ENCODE peak calls at places on chromosomes 4 and X, in seven cellular contexts. C, U, B, M, W, N and T are unnamed samples.

GRCh38 chrX:109856974-109857373 is 123.9 kb upstream of the ACSL4 start:
- DNase-seq in B (peak; percentile 66), U (no peak), N (peak; percentile 40), M (no peak), W (no peak), C (no peak), T (no peak)

GRCh38 chr4:156615066-156615514 is 356.5 kb downstream of the PDGFC start:
- DNase-seq in B (peak; percentile 80), U (no peak), W (no peak), M (no peak), C (no peak), N (no peak), T (no peak)

GRCh38 chr4:149997881-149998421 is 80.3 kb upstream of the DCLK2 start:
- DNase-seq in U (no peak), N (peak; percentile 56), C (peak; percentile 63), M (no peak), W (no peak), B (no peak), T (no peak)

GRCh38 chr4:128525939-128526630 is 238.5 kb upstream of the PGRMC2 start:
- DNase-seq in B (peak; percentile 84), C (no peak), U (no peak), N (no peak), W (no peak), M (no peak), T (no peak)

GRCh38 chr4:103936653-103937145 is 216.9 kb upstream of the TACR3 start:
- DNase-seq in N (no peak), C (no peak), W (no peak), U (no peak), B (no peak), M (no peak), T (no peak)

GRCh38 chr4:87278335-87278794 is 44.3 kb downstream of the HSD17B13 start:
- DNase-seq in B (no peak), U (no peak), C (no peak), N (peak; percentile 33), M (no peak), W (no peak), T (no peak)

GRCh38 chr4:185540040-185540439 is 4.7 kb upstream of the PDLIM3 start:
- DNase-seq in B (no peak), C (no peak), W (no peak), M (no peak), U (no peak), N (no peak), T (no peak)

GRCh38 chrX:32877592-32877991 is 333.8 kb downstream of the DMD start:
- DNase-seq in B (no peak), C (no peak), M (no peak), U (no peak), W (no peak), N (no peak), T (no peak)

GRCh38 chr4:164383187-164384181 is 370.4 kb upstream of the SMIM31 start:
- DNase-seq in W (no peak), C (no peak), N (peak; percentile 81), M (no peak), B (peak; percentile 68), U (peak; percentile 21), T (peak; percentile 86)

GRCh38 chrX:67601771-67602170 is 58.0 kb downstream of the AR start:
- DNase-seq in W (no peak), M (no peak), B (no peak), U (no peak), N (no peak), C (no peak), T (no peak)

GRCh38 chr4:41290486-41290885 is 33.8 kb downstream of the UCHL1 start:
- DNase-seq in U (no peak), N (no peak), C (no peak), M (peak; percentile 31), B (no peak), W (no peak), T (no peak)

GRCh38 chrX:56726609-56727008 is 2.4 kb upstream of the NBDY start:
- DNase-seq in C (no peak), U (no peak), N (peak; percentile 65), W (no peak), B (peak; percentile 64), M (no peak), T (no peak)

GRCh38 chrX:24767557-24767956 is 73.8 kb downstream of the POLA1 start:
- DNase-seq in U (no peak), M (no peak), C (no peak), W (no peak), N (no peak), B (no peak), T (no peak)

GRCh38 chr4:166366012-166366411 is 493.0 kb downstream of the TLL1 start:
- DNase-seq in M (no peak), C (no peak), B (no peak), N (no peak), W (no peak), U (no peak), T (no peak)

GRCh38 chr4:137610960-137611359 is 78.7 kb upstream of the PCDH18 start:
- DNase-seq in C (no peak), B (peak; percentile 28), N (peak; percentile 19), M (no peak), U (no peak), W (no peak), T (peak; percentile 46)

GRCh38 chr4:124234771-124235170 is 477.8 kb downstream of the ANKRD50 start:
- DNase-seq in N (no peak), B (no peak), W (no peak), C (no peak), U (no peak), M (no peak), T (no peak)

GRCh38 chr4:173656898-173657297 is 126.9 kb upstream of the HAND2 start:
- DNase-seq in M (no peak), N (no peak), C (no peak), W (no peak), B (no peak), U (no peak), T (no peak)

GRCh38 chr4:78032446-78032845 is 24.7 kb upstream of the FRAS1 start:
- DNase-seq in C (no peak), W (no peak), B (no peak), M (no peak), U (no peak), N (no peak), T (peak; percentile 24)

GRCh38 chr4:175946472-175947116 is 119.0 kb upstream of the WDR17 start:
- DNase-seq in C (no peak), W (no peak), M (no peak), B (peak; percentile 12), U (no peak), N (no peak), T (no peak)

GRCh38 chr4:42151568-42152506 is 618 bp downstream of the BEND4 start:
- DNase-seq in U (no peak), M (no peak), W (no peak), N (peak; percentile 26), B (no peak), C (peak; percentile 26), T (peak; percentile 91)

GRCh38 chr4:6857009-6857882 is 52.4 kb upstream of the TBC1D14 start:
- DNase-seq in W (no peak), B (no peak), M (no peak), C (no peak), N (no peak), U (no peak), T (no peak)

GRCh38 chr4:144174401-144175067 is 34.0 kb upstream of the GYPA start:
- DNase-seq in M (no peak), B (peak; percentile 76), C (no peak), U (no peak), N (peak; percentile 74), W (no peak), T (no peak)

DNA sequence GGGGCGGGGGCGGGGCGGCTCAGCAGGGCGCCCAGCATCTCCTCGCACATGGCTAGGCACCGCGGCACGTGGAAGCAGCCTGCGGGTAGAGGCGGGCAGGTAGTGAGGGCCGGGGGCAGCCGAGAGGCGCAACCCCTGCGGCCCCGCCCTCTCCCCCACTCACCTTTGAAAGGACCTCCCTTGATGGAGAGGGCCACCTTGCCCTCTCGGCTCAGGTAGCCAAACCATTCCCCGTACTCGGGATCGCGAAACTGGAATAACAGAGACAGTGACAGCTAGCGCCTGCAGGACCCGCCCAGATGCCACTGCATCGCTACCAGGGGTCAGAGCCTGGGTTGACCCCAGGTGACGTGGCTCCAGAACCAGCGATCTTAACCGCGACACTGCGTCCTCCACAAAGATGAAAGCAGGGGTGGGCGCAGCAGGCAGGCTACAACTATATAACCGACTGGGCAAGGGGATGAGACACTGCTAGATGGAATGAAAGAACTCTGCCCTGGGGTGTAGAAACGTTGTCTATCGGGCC is 552 bp upstream of the NAA10 start:
- DNase-seq in N (no peak), U (no peak), B (no peak), C (no peak), M (no peak), W (no peak), T (no peak)
- H3K4me3 ChIP-seq in N (no peak overlapping the region), U (peak overlapping the region; percentile 66), B (peak overlapping the region; percentile 39), C (peak overlapping the region; percentile 77), M (peak overlapping the region; percentile 79), W (peak overlapping the region; percentile 80), T (peak overlapping the region; percentile 15)

DNA sequence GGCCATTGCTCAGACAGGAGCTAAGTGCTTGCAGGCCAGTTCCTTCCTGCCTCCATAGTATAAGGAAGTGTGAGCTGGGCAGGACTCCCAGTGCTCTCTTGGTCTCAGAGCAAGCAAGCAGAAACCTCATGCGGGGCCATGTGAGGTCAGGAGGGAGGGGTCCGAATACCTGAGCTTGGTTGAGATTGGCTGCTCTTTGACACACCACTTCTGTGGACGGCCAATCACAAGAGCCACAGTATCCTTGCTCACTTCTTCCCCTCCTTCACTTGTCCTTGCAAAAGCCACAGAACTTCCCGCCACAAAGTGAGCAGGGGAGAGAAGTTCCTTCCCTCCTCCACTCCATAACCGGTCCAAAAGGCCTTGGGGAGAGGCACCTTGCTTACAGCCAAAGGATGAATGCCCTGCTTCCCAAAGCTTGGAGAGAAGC is 56.7 kb downstream of the PRPS1 start:
- DNase-seq in C (peak; percentile 78), U (peak; percentile 91), B (peak; percentile 73), M (peak; percentile 78), W (peak; percentile 64), N (peak; percentile 58), T (no peak)
- H3K27ac ChIP-seq in C (peak overlapping the region; percentile 18), U (peak overlapping the region; percentile 57), B (no peak overlapping the region), M (peak overlapping the region; percentile 72), W (no peak overlapping the region), N (peak overlapping the region; percentile 77), T (no peak overlapping the region)

GRCh38 chr4:151610229-151610628 is 150.6 kb downstream of the GATB start:
- DNase-seq in U (no peak), B (no peak), W (no peak), M (no peak), C (no peak), N (no peak), T (no peak)
- H3K9me3 ChIP-seq in U (no peaks in the 10 kb centered on the region), B (no peaks in the 10 kb centered on the region), W (no peaks in the 10 kb centered on the region), M (no peaks in the 10 kb centered on the region), C (no peaks in the 10 kb centered on the region), N (no peaks in the 10 kb centered on the region), T (no peaks in the 10 kb centered on the region)

DNA sequence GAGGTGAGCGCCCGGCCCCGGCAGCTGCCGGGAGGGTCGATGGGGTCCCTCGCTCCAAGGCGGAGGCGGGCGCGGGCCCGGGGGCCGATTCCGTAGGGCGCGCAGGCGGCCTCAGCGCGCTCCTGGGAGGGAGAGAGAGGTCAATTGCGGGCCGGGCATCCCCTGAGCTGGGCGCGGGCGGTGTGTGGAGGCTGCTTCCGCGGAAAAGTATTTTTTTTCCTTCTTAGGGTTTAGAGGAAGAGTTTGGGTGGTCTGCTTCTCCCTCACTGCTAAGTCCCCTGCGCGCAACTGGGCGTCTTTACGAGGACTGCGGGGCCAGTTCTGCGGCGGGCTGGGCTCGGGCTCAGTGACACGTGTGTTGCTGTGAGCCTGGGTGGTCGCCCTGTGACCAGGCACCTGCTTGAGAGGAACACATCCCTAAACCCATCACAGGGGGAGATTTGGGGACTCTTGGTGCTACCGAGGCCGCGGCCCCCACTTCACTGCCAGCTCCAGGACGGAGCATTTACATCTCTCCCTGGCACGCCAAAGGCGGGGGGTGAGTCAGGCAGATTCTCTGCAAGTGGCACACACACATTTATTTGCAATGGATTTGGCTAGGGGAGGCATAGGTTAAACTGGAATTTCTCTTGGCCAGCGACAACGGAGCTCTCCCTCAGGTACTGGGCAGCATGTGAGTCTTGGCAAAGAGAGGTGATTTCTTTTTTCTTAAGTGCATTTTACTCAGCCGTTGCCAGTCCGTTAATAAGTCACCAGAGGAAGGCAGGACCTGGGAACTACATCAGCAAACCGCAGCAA is 151.2 kb upstream of the SLC4A4 start:
- DNase-seq in W (peak; percentile 38), C (peak; percentile 66), M (peak; percentile 23), N (peak; percentile 37), U (peak; percentile 24), B (peak; percentile 51), T (no peak)
- H3K4me3 ChIP-seq in W (peak overlapping the region; percentile 86), C (peak overlapping the region; percentile 67), M (peak overlapping the region; percentile 84), N (peak overlapping the region; percentile 89), U (peak overlapping the region; percentile 81), B (peak overlapping the region; percentile 77), T (peak overlapping the region; percentile 62)